ENCODE peak calls at places on chromosomes 13 and 19, in five cellular contexts. One of them, this sample, is unnamed.

GRCh38 chr19:13071444-13072205 is 31.0 kb downstream of the LYL1 start:
- DNase-seq in iPS-NIHi11: no peak
- DNase-seq in Right ventricle myocardium superior: no peak
- DNase-seq in HS-5: no peak
- DNase-seq in stimulated activated CD8-positive, alpha-beta memory T cell treated with anti-CD3 and anti-CD28 coated beads, Interleukin-12 subunit alpha, Interleukin-12 subunit beta, amount 100 ng/mL, for 1 hour: no peak
- DNase-seq in this sample: no peak

GRCh38 chr19:39277598-39277997 is 9.4 kb downstream of the IFNL2 start:
- DNase-seq in iPS-NIHi11: no peak
- DNase-seq in Right ventricle myocardium superior: no peak
- DNase-seq in HS-5: no peak
- DNase-seq in stimulated activated CD8-positive, alpha-beta memory T cell treated with anti-CD3 and anti-CD28 coated beads, Interleukin-12 subunit alpha, Interleukin-12 subunit beta, amount 100 ng/mL, for 1 hour: no peak
- DNase-seq in this sample: no peak

GRCh38 chr13:79483302-79483701 is 2.3 kb downstream of the NDFIP2 start:
- DNase-seq in iPS-NIHi11: no peak
- DNase-seq in Right ventricle myocardium superior: no peak
- DNase-seq in HS-5: no peak
- DNase-seq in stimulated activated CD8-positive, alpha-beta memory T cell treated with anti-CD3 and anti-CD28 coated beads, Interleukin-12 subunit alpha, Interleukin-12 subunit beta, amount 100 ng/mL, for 1 hour: no peak
- DNase-seq in this sample: no peak

GRCh38 chr13:30745917-30746686 is 10.8 kb downstream of the ALOX5AP start:
- DNase-seq in iPS-NIHi11: no peak
- DNase-seq in Right ventricle myocardium superior: no peak
- DNase-seq in HS-5: no peak
- DNase-seq in stimulated activated CD8-positive, alpha-beta memory T cell treated with anti-CD3 and anti-CD28 coated beads, Interleukin-12 subunit alpha, Interleukin-12 subunit beta, amount 100 ng/mL, for 1 hour: no peak
- DNase-seq in this sample: no peak

GRCh38 chr13:92739306-92739818 is 487.2 kb upstream of the GPC6 start:
- DNase-seq in iPS-NIHi11: no peak
- DNase-seq in Right ventricle myocardium superior: no peak
- DNase-seq in HS-5: no peak
- DNase-seq in stimulated activated CD8-positive, alpha-beta memory T cell treated with anti-CD3 and anti-CD28 coated beads, Interleukin-12 subunit alpha, Interleukin-12 subunit beta, amount 100 ng/mL, for 1 hour: no peak
- DNase-seq in this sample: no peak

GRCh38 chr13:44394649-44395048 is 21.0 kb downstream of the SERP2 start:
- DNase-seq in iPS-NIHi11: no peak
- DNase-seq in Right ventricle myocardium superior: no peak
- DNase-seq in HS-5: no peak
- DNase-seq in stimulated activated CD8-positive, alpha-beta memory T cell treated with anti-CD3 and anti-CD28 coated beads, Interleukin-12 subunit alpha, Interleukin-12 subunit beta, amount 100 ng/mL, for 1 hour: no peak
- DNase-seq in this sample: no peak

GRCh38 chr19:42563352-42564210 is 31.1 kb downstream of the CEACAM8 start:
- DNase-seq in iPS-NIHi11: peak
- DNase-seq in Right ventricle myocardium superior: no peak
- DNase-seq in HS-5: peak
- DNase-seq in stimulated activated CD8-positive, alpha-beta memory T cell treated with anti-CD3 and anti-CD28 coated beads, Interleukin-12 subunit alpha, Interleukin-12 subunit beta, amount 100 ng/mL, for 1 hour: no peak
- DNase-seq in this sample: peak

GRCh38 chr19:6066661-6067646 is 43.3 kb downstream of the RFX2 start:
- DNase-seq in iPS-NIHi11: peak
- DNase-seq in Right ventricle myocardium superior: peak
- DNase-seq in HS-5: no peak
- DNase-seq in stimulated activated CD8-positive, alpha-beta memory T cell treated with anti-CD3 and anti-CD28 coated beads, Interleukin-12 subunit alpha, Interleukin-12 subunit beta, amount 100 ng/mL, for 1 hour: no peak
- DNase-seq in this sample: peak

GRCh38 chr13:82898625-82899024 is 983.6 kb downstream of the SLITRK1 start:
- DNase-seq in iPS-NIHi11: no peak
- DNase-seq in Right ventricle myocardium superior: no peak
- DNase-seq in HS-5: no peak
- DNase-seq in stimulated activated CD8-positive, alpha-beta memory T cell treated with anti-CD3 and anti-CD28 coated beads, Interleukin-12 subunit alpha, Interleukin-12 subunit beta, amount 100 ng/mL, for 1 hour: no peak
- DNase-seq in this sample: no peak

GRCh38 chr19:14450168-14450874 is 17.2 kb downstream of the PKN1 start:
- DNase-seq in iPS-NIHi11: peak
- DNase-seq in Right ventricle myocardium superior: no peak
- DNase-seq in HS-5: no peak
- DNase-seq in stimulated activated CD8-positive, alpha-beta memory T cell treated with anti-CD3 and anti-CD28 coated beads, Interleukin-12 subunit alpha, Interleukin-12 subunit beta, amount 100 ng/mL, for 1 hour: no peak
- DNase-seq in this sample: peak

GRCh38 chr13:30869491-30869890 is 36.6 kb upstream of the MEDAG start:
- DNase-seq in iPS-NIHi11: no peak
- DNase-seq in Right ventricle myocardium superior: peak
- DNase-seq in HS-5: no peak
- DNase-seq in stimulated activated CD8-positive, alpha-beta memory T cell treated with anti-CD3 and anti-CD28 coated beads, Interleukin-12 subunit alpha, Interleukin-12 subunit beta, amount 100 ng/mL, for 1 hour: no peak
- DNase-seq in this sample: no peak

GRCh38 chr19:858868-859843 is at the start of gene CFD:
- DNase-seq in iPS-NIHi11: no peak
- DNase-seq in Right ventricle myocardium superior: peak
- DNase-seq in HS-5: no peak
- DNase-seq in stimulated activated CD8-positive, alpha-beta memory T cell treated with anti-CD3 and anti-CD28 coated beads, Interleukin-12 subunit alpha, Interleukin-12 subunit beta, amount 100 ng/mL, for 1 hour: no peak
- DNase-seq in this sample: no peak

GRCh38 chr13:34762312-34762711 is 179.8 kb upstream of the NBEA start:
- DNase-seq in iPS-NIHi11: no peak
- DNase-seq in Right ventricle myocardium superior: no peak
- DNase-seq in HS-5: no peak
- DNase-seq in stimulated activated CD8-positive, alpha-beta memory T cell treated with anti-CD3 and anti-CD28 coated beads, Interleukin-12 subunit alpha, Interleukin-12 subunit beta, amount 100 ng/mL, for 1 hour: no peak
- DNase-seq in this sample: no peak

GRCh38 chr19:4144666-4145261 is 8.7 kb upstream of the CREB3L3 start:
- DNase-seq in iPS-NIHi11: no peak
- DNase-seq in Right ventricle myocardium superior: no peak
- DNase-seq in HS-5: peak
- DNase-seq in stimulated activated CD8-positive, alpha-beta memory T cell treated with anti-CD3 and anti-CD28 coated beads, Interleukin-12 subunit alpha, Interleukin-12 subunit beta, amount 100 ng/mL, for 1 hour: no peak
- DNase-seq in this sample: peak

GRCh38 chr19:35249848-35250711 is 1.3 kb downstream of the LSR start:
- DNase-seq in iPS-NIHi11: no peak
- DNase-seq in Right ventricle myocardium superior: no peak
- DNase-seq in HS-5: no peak
- DNase-seq in stimulated activated CD8-positive, alpha-beta memory T cell treated with anti-CD3 and anti-CD28 coated beads, Interleukin-12 subunit alpha, Interleukin-12 subunit beta, amount 100 ng/mL, for 1 hour: no peak
- DNase-seq in this sample: peak

GRCh38 chr13:30889196-30889690 is 16.8 kb upstream of the MEDAG start:
- DNase-seq in iPS-NIHi11: no peak
- DNase-seq in Right ventricle myocardium superior: no peak
- DNase-seq in HS-5: no peak
- DNase-seq in stimulated activated CD8-positive, alpha-beta memory T cell treated with anti-CD3 and anti-CD28 coated beads, Interleukin-12 subunit alpha, Interleukin-12 subunit beta, amount 100 ng/mL, for 1 hour: no peak
- DNase-seq in this sample: no peak

GRCh38 chr19:7159105-7159933 is 89.8 kb downstream of the ZNF557 start:
- DNase-seq in iPS-NIHi11: no peak
- DNase-seq in Right ventricle myocardium superior: peak
- DNase-seq in HS-5: peak
- DNase-seq in stimulated activated CD8-positive, alpha-beta memory T cell treated with anti-CD3 and anti-CD28 coated beads, Interleukin-12 subunit alpha, Interleukin-12 subunit beta, amount 100 ng/mL, for 1 hour: no peak
- DNase-seq in this sample: peak

GRCh38 chr13:42078113-42078769 is 29.8 kb downstream of the DGKH start:
- DNase-seq in iPS-NIHi11: peak
- DNase-seq in Right ventricle myocardium superior: no peak
- DNase-seq in HS-5: no peak
- DNase-seq in stimulated activated CD8-positive, alpha-beta memory T cell treated with anti-CD3 and anti-CD28 coated beads, Interleukin-12 subunit alpha, Interleukin-12 subunit beta, amount 100 ng/mL, for 1 hour: no peak
- DNase-seq in this sample: no peak

GRCh38 chr13:64083396-64083795 is 2667.7 kb upstream of the PCDH20 start:
- DNase-seq in iPS-NIHi11: no peak
- DNase-seq in Right ventricle myocardium superior: no peak
- DNase-seq in HS-5: no peak
- DNase-seq in stimulated activated CD8-positive, alpha-beta memory T cell treated with anti-CD3 and anti-CD28 coated beads, Interleukin-12 subunit alpha, Interleukin-12 subunit beta, amount 100 ng/mL, for 1 hour: no peak
- DNase-seq in this sample: no peak

GRCh38 chr13:109862627-109863026 is 76.2 kb upstream of the IRS2 start:
- DNase-seq in iPS-NIHi11: no peak
- DNase-seq in Right ventricle myocardium superior: no peak
- DNase-seq in HS-5: no peak
- DNase-seq in stimulated activated CD8-positive, alpha-beta memory T cell treated with anti-CD3 and anti-CD28 coated beads, Interleukin-12 subunit alpha, Interleukin-12 subunit beta, amount 100 ng/mL, for 1 hour: no peak
- DNase-seq in this sample: no peak

GRCh38 chr13:79988573-79988972 is 352.4 kb downstream of the SPRY2 start:
- DNase-seq in iPS-NIHi11: no peak
- DNase-seq in Right ventricle myocardium superior: no peak
- DNase-seq in HS-5: no peak
- DNase-seq in stimulated activated CD8-positive, alpha-beta memory T cell treated with anti-CD3 and anti-CD28 coated beads, Interleukin-12 subunit alpha, Interleukin-12 subunit beta, amount 100 ng/mL, for 1 hour: no peak
- DNase-seq in this sample: no peak

GRCh38 chr19:39390460-39390758 is 497 bp downstream of the PAF1 start:
- DNase-seq in iPS-NIHi11: no peak
- DNase-seq in Right ventricle myocardium superior: no peak
- DNase-seq in HS-5: no peak
- DNase-seq in stimulated activated CD8-positive, alpha-beta memory T cell treated with anti-CD3 and anti-CD28 coated beads, Interleukin-12 subunit alpha, Interleukin-12 subunit beta, amount 100 ng/mL, for 1 hour: peak
- DNase-seq in this sample: no peak

GRCh38 chr13:29594710-29595379 is 643 bp downstream of the SLC7A1 start:
- DNase-seq in iPS-NIHi11: peak
- DNase-seq in Right ventricle myocardium superior: peak
- DNase-seq in HS-5: no peak
- DNase-seq in stimulated activated CD8-positive, alpha-beta memory T cell treated with anti-CD3 and anti-CD28 coated beads, Interleukin-12 subunit alpha, Interleukin-12 subunit beta, amount 100 ng/mL, for 1 hour: peak
- DNase-seq in this sample: peak

GRCh38 chr13:110309661-110310524 is 2.8 kb downstream of the COL4A2 start:
- DNase-seq in iPS-NIHi11: no peak
- DNase-seq in Right ventricle myocardium superior: no peak
- DNase-seq in HS-5: no peak
- DNase-seq in stimulated activated CD8-positive, alpha-beta memory T cell treated with anti-CD3 and anti-CD28 coated beads, Interleukin-12 subunit alpha, Interleukin-12 subunit beta, amount 100 ng/mL, for 1 hour: no peak
- DNase-seq in this sample: no peak

GRCh38 chr19:324716-325115 is 19.9 kb downstream of the MIER2 start:
- DNase-seq in iPS-NIHi11: no peak
- DNase-seq in Right ventricle myocardium superior: no peak
- DNase-seq in HS-5: no peak
- DNase-seq in stimulated activated CD8-positive, alpha-beta memory T cell treated with anti-CD3 and anti-CD28 coated beads, Interleukin-12 subunit alpha, Interleukin-12 subunit beta, amount 100 ng/mL, for 1 hour: no peak
- DNase-seq in this sample: no peak

GRCh38 chr13:73717632-73718031 is 416.6 kb downstream of the KLF12 start:
- DNase-seq in iPS-NIHi11: no peak
- DNase-seq in Right ventricle myocardium superior: no peak
- DNase-seq in HS-5: no peak
- DNase-seq in stimulated activated CD8-positive, alpha-beta memory T cell treated with anti-CD3 and anti-CD28 coated beads, Interleukin-12 subunit alpha, Interleukin-12 subunit beta, amount 100 ng/mL, for 1 hour: no peak
- DNase-seq in this sample: no peak

GRCh38 chr13:63455938-63456337 is 2040.3 kb upstream of the PCDH20 start:
- DNase-seq in iPS-NIHi11: no peak
- DNase-seq in Right ventricle myocardium superior: no peak
- DNase-seq in HS-5: no peak
- DNase-seq in stimulated activated CD8-positive, alpha-beta memory T cell treated with anti-CD3 and anti-CD28 coated beads, Interleukin-12 subunit alpha, Interleukin-12 subunit beta, amount 100 ng/mL, for 1 hour: no peak
- DNase-seq in this sample: no peak

GRCh38 chr19:29084266-29084665 is 128.7 kb downstream of the UQCRFS1 start:
- DNase-seq in iPS-NIHi11: peak
- DNase-seq in Right ventricle myocardium superior: no peak
- DNase-seq in HS-5: no peak
- DNase-seq in stimulated activated CD8-positive, alpha-beta memory T cell treated with anti-CD3 and anti-CD28 coated beads, Interleukin-12 subunit alpha, Interleukin-12 subunit beta, amount 100 ng/mL, for 1 hour: no peak
- DNase-seq in this sample: no peak

GRCh38 chr13:108929532-108929931 is 300.1 kb downstream of the MYO16 start:
- DNase-seq in iPS-NIHi11: peak
- DNase-seq in Right ventricle myocardium superior: no peak
- DNase-seq in HS-5: no peak
- DNase-seq in stimulated activated CD8-positive, alpha-beta memory T cell treated with anti-CD3 and anti-CD28 coated beads, Interleukin-12 subunit alpha, Interleukin-12 subunit beta, amount 100 ng/mL, for 1 hour: no peak
- DNase-seq in this sample: no peak

GRCh38 chr13:29917573-29918091 is 67.2 kb upstream of the UBL3 start:
- DNase-seq in iPS-NIHi11: no peak
- DNase-seq in Right ventricle myocardium superior: no peak
- DNase-seq in HS-5: no peak
- DNase-seq in stimulated activated CD8-positive, alpha-beta memory T cell treated with anti-CD3 and anti-CD28 coated beads, Interleukin-12 subunit alpha, Interleukin-12 subunit beta, amount 100 ng/mL, for 1 hour: no peak
- DNase-seq in this sample: no peak

GRCh38 chr19:57708641-57709354 is at the start of gene ZNF154:
- DNase-seq in iPS-NIHi11: peak
- DNase-seq in Right ventricle myocardium superior: peak
- DNase-seq in HS-5: no peak
- DNase-seq in stimulated activated CD8-positive, alpha-beta memory T cell treated with anti-CD3 and anti-CD28 coated beads, Interleukin-12 subunit alpha, Interleukin-12 subunit beta, amount 100 ng/mL, for 1 hour: peak
- DNase-seq in this sample: peak

GRCh38 chr13:112204881-112205327 is 138.0 kb downstream of the SOX1 start:
- DNase-seq in iPS-NIHi11: peak
- DNase-seq in Right ventricle myocardium superior: peak
- DNase-seq in HS-5: no peak
- DNase-seq in stimulated activated CD8-positive, alpha-beta memory T cell treated with anti-CD3 and anti-CD28 coated beads, Interleukin-12 subunit alpha, Interleukin-12 subunit beta, amount 100 ng/mL, for 1 hour: no peak
- DNase-seq in this sample: no peak

GRCh38 chr13:65825039-65825438 is 1405.1 kb downstream of the PCDH9 start:
- DNase-seq in iPS-NIHi11: no peak
- DNase-seq in Right ventricle myocardium superior: no peak
- DNase-seq in HS-5: no peak
- DNase-seq in stimulated activated CD8-positive, alpha-beta memory T cell treated with anti-CD3 and anti-CD28 coated beads, Interleukin-12 subunit alpha, Interleukin-12 subunit beta, amount 100 ng/mL, for 1 hour: no peak
- DNase-seq in this sample: no peak

GRCh38 chr13:84352946-84353345 is 470.7 kb upstream of the SLITRK1 start:
- DNase-seq in iPS-NIHi11: no peak
- DNase-seq in Right ventricle myocardium superior: no peak
- DNase-seq in HS-5: no peak
- DNase-seq in stimulated activated CD8-positive, alpha-beta memory T cell treated with anti-CD3 and anti-CD28 coated beads, Interleukin-12 subunit alpha, Interleukin-12 subunit beta, amount 100 ng/mL, for 1 hour: no peak
- DNase-seq in this sample: no peak

GRCh38 chr13:38042771-38043170 is 173.2 kb upstream of the TRPC4 start:
- DNase-seq in iPS-NIHi11: no peak
- DNase-seq in Right ventricle myocardium superior: no peak
- DNase-seq in HS-5: no peak
- DNase-seq in stimulated activated CD8-positive, alpha-beta memory T cell treated with anti-CD3 and anti-CD28 coated beads, Interleukin-12 subunit alpha, Interleukin-12 subunit beta, amount 100 ng/mL, for 1 hour: no peak
- DNase-seq in this sample: no peak

GRCh38 chr19:51002542-51003311 is 1.3 kb upstream of the KLK8 start:
- DNase-seq in iPS-NIHi11: peak
- DNase-seq in Right ventricle myocardium superior: no peak
- DNase-seq in HS-5: no peak
- DNase-seq in stimulated activated CD8-positive, alpha-beta memory T cell treated with anti-CD3 and anti-CD28 coated beads, Interleukin-12 subunit alpha, Interleukin-12 subunit beta, amount 100 ng/mL, for 1 hour: no peak
- DNase-seq in this sample: peak

GRCh38 chr13:28705734-28706133 is 13.0 kb downstream of the SLC46A3 start:
- DNase-seq in iPS-NIHi11: no peak
- DNase-seq in Right ventricle myocardium superior: no peak
- DNase-seq in HS-5: no peak
- DNase-seq in stimulated activated CD8-positive, alpha-beta memory T cell treated with anti-CD3 and anti-CD28 coated beads, Interleukin-12 subunit alpha, Interleukin-12 subunit beta, amount 100 ng/mL, for 1 hour: no peak
- DNase-seq in this sample: no peak

GRCh38 chr13:102877285-102877684 is 31.5 kb downstream of the ERCC5 start:
- DNase-seq in iPS-NIHi11: no peak
- DNase-seq in Right ventricle myocardium superior: no peak
- DNase-seq in HS-5: no peak
- DNase-seq in stimulated activated CD8-positive, alpha-beta memory T cell treated with anti-CD3 and anti-CD28 coated beads, Interleukin-12 subunit alpha, Interleukin-12 subunit beta, amount 100 ng/mL, for 1 hour: no peak
- DNase-seq in this sample: no peak

GRCh38 chr13:44354884-44355283 is 18.7 kb upstream of the SERP2 start:
- DNase-seq in iPS-NIHi11: no peak
- DNase-seq in Right ventricle myocardium superior: no peak
- DNase-seq in HS-5: no peak
- DNase-seq in stimulated activated CD8-positive, alpha-beta memory T cell treated with anti-CD3 and anti-CD28 coated beads, Interleukin-12 subunit alpha, Interleukin-12 subunit beta, amount 100 ng/mL, for 1 hour: no peak
- DNase-seq in this sample: no peak

This sample was measured in D341Med.